ENCODE peak calls at places on chromosome 17, in seven cellular contexts. One of them, this sample, is unnamed.

GRCh38 chr17:31825961-31826691 is 32.9 kb downstream of the COPRS start:
- DNase-seq in A549: no peak
- DNase-seq in stomach: no peak
- DNase-seq in heart left ventricle: no peak
- DNase-seq in transverse colon: no peak
- DNase-seq in gastrocnemius medialis: peak
- DNase-seq in body of pancreas: no peak
- DNase-seq in this sample: no peak

GRCh38 chr17:3879181-3879580 is 13.7 kb downstream of the CAMKK1 start:
- DNase-seq in A549: no peak
- DNase-seq in stomach: no peak
- DNase-seq in heart left ventricle: peak
- DNase-seq in transverse colon: no peak
- DNase-seq in gastrocnemius medialis: peak
- DNase-seq in body of pancreas: peak
- DNase-seq in this sample: no peak

GRCh38 chr17:68491864-68492263 is 20.4 kb upstream of the PRKAR1A start:
- DNase-seq in A549: no peak
- DNase-seq in stomach: peak
- DNase-seq in heart left ventricle: no peak
- DNase-seq in transverse colon: peak
- DNase-seq in gastrocnemius medialis: no peak
- DNase-seq in body of pancreas: peak
- DNase-seq in this sample: no peak

GRCh38 chr17:50904522-50905459 is 38.6 kb upstream of the TOB1 start:
- DNase-seq in A549: no peak
- DNase-seq in stomach: peak
- DNase-seq in heart left ventricle: peak
- DNase-seq in transverse colon: peak
- DNase-seq in gastrocnemius medialis: peak
- DNase-seq in body of pancreas: peak
- DNase-seq in this sample: no peak

GRCh38 chr17:39781028-39781800 is 43.5 kb downstream of the GRB7 start:
- DNase-seq in A549: no peak
- DNase-seq in stomach: no peak
- DNase-seq in heart left ventricle: no peak
- DNase-seq in transverse colon: no peak
- DNase-seq in gastrocnemius medialis: no peak
- DNase-seq in body of pancreas: no peak
- DNase-seq in this sample: no peak

GRCh38 chr17:9821921-9822320 is at the start of gene GSG1L2:
- DNase-seq in A549: no peak
- DNase-seq in stomach: no peak
- DNase-seq in heart left ventricle: no peak
- DNase-seq in transverse colon: no peak
- DNase-seq in gastrocnemius medialis: no peak
- DNase-seq in body of pancreas: no peak
- DNase-seq in this sample: no peak

GRCh38 chr17:47280072-47280811 is 26.6 kb downstream of the ITGB3 start:
- DNase-seq in A549: no peak
- DNase-seq in stomach: no peak
- DNase-seq in heart left ventricle: no peak
- DNase-seq in transverse colon: no peak
- DNase-seq in gastrocnemius medialis: no peak
- DNase-seq in body of pancreas: no peak
- DNase-seq in this sample: no peak

GRCh38 chr17:77208856-77209255 is 68.1 kb downstream of the SEC14L1 start:
- DNase-seq in A549: no peak
- DNase-seq in stomach: no peak
- DNase-seq in heart left ventricle: no peak
- DNase-seq in transverse colon: no peak
- DNase-seq in gastrocnemius medialis: no peak
- DNase-seq in body of pancreas: no peak
- DNase-seq in this sample: no peak

GRCh38 chr17:29559640-29560039 is 7.2 kb downstream of the ABHD15 start:
- DNase-seq in A549: no peak
- DNase-seq in stomach: no peak
- DNase-seq in heart left ventricle: no peak
- DNase-seq in transverse colon: no peak
- DNase-seq in gastrocnemius medialis: no peak
- DNase-seq in body of pancreas: no peak
- DNase-seq in this sample: no peak

GRCh38 chr17:60729854-60730253 is 52.2 kb downstream of the BCAS3 start:
- DNase-seq in A549: peak
- DNase-seq in stomach: no peak
- DNase-seq in heart left ventricle: no peak
- DNase-seq in transverse colon: peak
- DNase-seq in gastrocnemius medialis: no peak
- DNase-seq in body of pancreas: no peak
- DNase-seq in this sample: no peak

GRCh38 chr17:82333279-82334171 is at the start of gene SECTM1:
- DNase-seq in A549: no peak
- DNase-seq in stomach: peak
- DNase-seq in heart left ventricle: peak
- DNase-seq in transverse colon: peak
- DNase-seq in gastrocnemius medialis: no peak
- DNase-seq in body of pancreas: peak
- DNase-seq in this sample: peak

GRCh38 chr17:57487552-57487951 is 231.2 kb downstream of the MSI2 start:
- DNase-seq in A549: no peak
- DNase-seq in stomach: no peak
- DNase-seq in heart left ventricle: no peak
- DNase-seq in transverse colon: no peak
- DNase-seq in gastrocnemius medialis: no peak
- DNase-seq in body of pancreas: no peak
- DNase-seq in this sample: no peak

GRCh38 chr17:64357191-64357981 is 33.3 kb downstream of the PECAM1 start:
- DNase-seq in A549: no peak
- DNase-seq in stomach: no peak
- DNase-seq in heart left ventricle: peak
- DNase-seq in transverse colon: peak
- DNase-seq in gastrocnemius medialis: peak
- DNase-seq in body of pancreas: no peak
- DNase-seq in this sample: no peak

GRCh38 chr17:33519692-33520091 is 226.6 kb upstream of the ASIC2 start:
- DNase-seq in A549: no peak
- DNase-seq in stomach: no peak
- DNase-seq in heart left ventricle: no peak
- DNase-seq in transverse colon: no peak
- DNase-seq in gastrocnemius medialis: no peak
- DNase-seq in body of pancreas: no peak
- DNase-seq in this sample: no peak

GRCh38 chr17:47267354-47267828 is 13.8 kb downstream of the ITGB3 start:
- DNase-seq in A549: peak
- DNase-seq in stomach: no peak
- DNase-seq in heart left ventricle: no peak
- DNase-seq in transverse colon: no peak
- DNase-seq in gastrocnemius medialis: no peak
- DNase-seq in body of pancreas: no peak
- DNase-seq in this sample: no peak

GRCh38 chr17:57672971-57673370 is 72.1 kb downstream of the CCDC182 start:
- DNase-seq in A549: no peak
- DNase-seq in stomach: no peak
- DNase-seq in heart left ventricle: no peak
- DNase-seq in transverse colon: no peak
- DNase-seq in gastrocnemius medialis: no peak
- DNase-seq in body of pancreas: no peak
- DNase-seq in this sample: no peak

GRCh38 chr17:82767041-82767754 is 15.3 kb downstream of the TBCD start:
- DNase-seq in A549: peak
- DNase-seq in stomach: peak
- DNase-seq in heart left ventricle: no peak
- DNase-seq in transverse colon: peak
- DNase-seq in gastrocnemius medialis: no peak
- DNase-seq in body of pancreas: peak
- DNase-seq in this sample: peak

GRCh38 chr17:38598536-38598935 is 7.2 kb downstream of the SRCIN1 start:
- DNase-seq in A549: peak
- DNase-seq in stomach: peak
- DNase-seq in heart left ventricle: no peak
- DNase-seq in transverse colon: peak
- DNase-seq in gastrocnemius medialis: no peak
- DNase-seq in body of pancreas: peak
- DNase-seq in this sample: peak

GRCh38 chr17:48804936-48805411 is 12.1 kb downstream of the TTLL6 start:
- DNase-seq in A549: peak
- DNase-seq in stomach: peak
- DNase-seq in heart left ventricle: no peak
- DNase-seq in transverse colon: peak
- DNase-seq in gastrocnemius medialis: peak
- DNase-seq in body of pancreas: peak
- DNase-seq in this sample: peak

GRCh38 chr17:76614912-76615617 is 28.5 kb downstream of the ST6GALNAC1 start:
- DNase-seq in A549: no peak
- DNase-seq in stomach: no peak
- DNase-seq in heart left ventricle: no peak
- DNase-seq in transverse colon: no peak
- DNase-seq in gastrocnemius medialis: no peak
- DNase-seq in body of pancreas: no peak
- DNase-seq in this sample: no peak

DNA sequence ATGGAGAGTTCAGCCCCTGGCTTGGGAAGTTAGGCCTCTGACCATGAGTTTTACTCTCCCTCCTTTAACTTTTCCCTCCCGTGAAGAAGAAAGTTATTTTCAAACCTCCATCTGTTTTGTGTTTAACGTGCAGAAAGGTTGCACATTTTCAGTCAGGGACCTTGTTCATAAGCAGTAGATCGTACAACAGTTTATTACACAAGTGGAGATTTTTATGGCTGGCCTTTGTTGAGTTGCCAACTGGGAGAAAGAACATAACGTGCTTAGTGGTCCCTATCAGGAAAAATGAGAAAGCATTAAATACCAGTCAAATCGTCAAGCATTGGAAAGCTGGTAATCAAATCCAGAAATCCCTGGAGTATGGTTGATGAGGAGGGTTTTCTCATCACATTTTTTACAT is 117.9 kb upstream of the MYOCD start:
- DNase-seq in A549: no peak
- DNase-seq in stomach: no peak
- DNase-seq in heart left ventricle: no peak
- DNase-seq in transverse colon: no peak
- DNase-seq in gastrocnemius medialis: no peak
- DNase-seq in body of pancreas: no peak
- DNase-seq in this sample: no peak
- TF ChIP-seq POLR2A in A549: no peak
- TF ChIP-seq POLR2A in stomach: no peak
- TF ChIP-seq POLR2A in heart left ventricle: no peak
- TF ChIP-seq POLR2A in transverse colon: no peak
- TF ChIP-seq POLR2A in gastrocnemius medialis: no peak
- TF ChIP-seq POLR2A in body of pancreas: no peak
- TF ChIP-seq POLR2A in this sample: no peak

DNA sequence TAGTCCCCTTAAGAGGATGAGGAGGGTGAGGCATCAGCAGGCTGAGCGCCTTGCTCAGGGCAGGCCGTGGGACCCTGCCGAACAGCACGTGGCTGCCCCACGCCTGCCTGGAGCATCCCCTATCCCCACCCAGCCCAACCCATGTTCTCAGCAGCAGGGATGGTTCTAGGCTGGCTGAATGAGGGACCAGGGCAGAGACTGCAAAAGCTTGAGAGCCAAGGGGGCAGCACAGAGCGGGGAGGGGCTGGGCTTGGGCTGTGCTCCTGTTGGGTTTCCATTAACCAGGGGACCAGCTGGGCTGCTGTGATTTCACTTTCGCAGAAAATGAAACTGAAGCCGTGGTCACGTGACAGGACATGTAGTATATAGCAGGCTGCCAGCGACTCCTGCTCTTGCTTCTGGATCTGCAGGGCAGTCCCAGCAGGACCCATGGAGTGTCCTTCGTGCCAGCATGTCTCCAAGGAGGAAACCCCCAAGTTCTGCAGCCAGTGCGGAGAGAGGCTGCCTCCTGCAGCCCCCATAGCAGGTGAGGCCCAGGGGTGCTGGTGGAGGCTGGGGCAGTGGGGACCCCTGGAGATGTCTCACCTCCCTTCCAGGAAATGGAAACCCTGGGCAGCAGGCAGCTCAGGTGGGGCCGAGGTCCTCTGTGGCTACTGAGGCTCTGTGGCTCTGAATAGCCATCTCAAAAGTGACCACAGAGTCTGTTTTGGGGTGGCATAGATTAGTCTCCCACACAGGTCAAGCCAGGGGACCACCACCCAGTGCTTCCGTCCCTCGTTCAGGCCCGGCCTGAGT is 2.8 kb downstream of the RNF213 start:
- DNase-seq in A549: peak
- DNase-seq in stomach: peak
- DNase-seq in heart left ventricle: peak
- DNase-seq in transverse colon: peak
- DNase-seq in gastrocnemius medialis: peak
- DNase-seq in body of pancreas: peak
- DNase-seq in this sample: peak
- TF ChIP-seq POLR2A in A549: peak
- TF ChIP-seq POLR2A in stomach: no peak
- TF ChIP-seq POLR2A in heart left ventricle: no peak
- TF ChIP-seq POLR2A in transverse colon: peak
- TF ChIP-seq POLR2A in gastrocnemius medialis: peak
- TF ChIP-seq POLR2A in body of pancreas: peak
- TF ChIP-seq POLR2A in this sample: peak

DNA sequence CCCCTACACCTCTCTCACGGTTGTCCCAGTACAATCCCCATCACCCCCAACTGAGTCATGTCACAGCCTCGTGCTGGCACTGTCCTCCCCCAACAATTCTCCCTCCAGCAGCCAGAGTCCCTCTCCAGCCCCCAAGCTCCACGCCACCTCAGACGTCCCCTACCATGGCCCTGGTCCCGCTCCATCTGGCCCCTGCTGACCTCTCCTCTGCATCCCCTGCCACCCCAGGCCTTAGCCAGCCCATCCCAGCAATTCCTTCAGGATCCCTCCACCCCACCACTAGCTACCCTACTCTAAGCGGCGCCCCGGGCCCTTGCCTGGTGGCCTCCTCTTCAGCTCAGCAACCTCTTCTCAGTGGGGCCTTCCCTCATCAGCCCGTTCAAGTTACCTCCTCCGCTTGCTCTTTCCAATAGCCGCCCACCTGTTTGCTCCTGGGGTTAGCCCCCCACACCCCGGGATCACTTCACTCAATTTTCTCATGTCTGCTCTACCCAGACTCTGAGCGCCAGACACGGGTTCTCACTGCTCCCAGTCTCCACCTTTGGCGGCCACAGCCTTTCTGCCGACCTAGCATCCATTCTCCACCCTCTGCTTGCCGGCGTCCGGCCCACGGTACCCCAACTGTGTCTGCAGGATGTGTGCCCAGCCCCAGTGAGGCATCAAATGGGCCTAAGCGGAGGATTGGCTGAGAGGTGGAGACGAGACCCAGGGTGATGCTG is 92.2 kb upstream of the DNAH17 start:
- DNase-seq in A549: no peak
- DNase-seq in stomach: no peak
- DNase-seq in heart left ventricle: no peak
- DNase-seq in transverse colon: no peak
- DNase-seq in gastrocnemius medialis: no peak
- DNase-seq in body of pancreas: no peak
- DNase-seq in this sample: no peak
- TF ChIP-seq POLR2A in A549: no peak
- TF ChIP-seq POLR2A in stomach: no peak
- TF ChIP-seq POLR2A in heart left ventricle: no peak
- TF ChIP-seq POLR2A in transverse colon: no peak
- TF ChIP-seq POLR2A in gastrocnemius medialis: no peak
- TF ChIP-seq POLR2A in body of pancreas: no peak
- TF ChIP-seq POLR2A in this sample: no peak

GRCh38 chr17:45241315-45242011 is 19.8 kb downstream of the FMNL1 start:
- DNase-seq in A549: no peak
- DNase-seq in stomach: peak
- DNase-seq in heart left ventricle: no peak
- DNase-seq in transverse colon: no peak
- DNase-seq in gastrocnemius medialis: no peak
- DNase-seq in body of pancreas: peak
- DNase-seq in this sample: no peak
- TF ChIP-seq POLR2A in A549: no peak
- TF ChIP-seq POLR2A in stomach: no peak
- TF ChIP-seq POLR2A in heart left ventricle: no peak
- TF ChIP-seq POLR2A in transverse colon: no peak
- TF ChIP-seq POLR2A in gastrocnemius medialis: no peak
- TF ChIP-seq POLR2A in body of pancreas: no peak
- TF ChIP-seq POLR2A in this sample: no peak

This sample was measured in erythroblast.